ENCODE peak calls at places on chromosomes 5 and 9, in ten cellular contexts. W, G, P, T, B, E, Z, H, K and Q are unnamed samples. For H3K9me3, the result is how much of the 10 kb centered on the place peaks cover.

GRCh38 chr9:136533775-136534157 is 12.1 kb downstream of the NOTCH1 start:
- DNase-seq in W (peak), G (peak), P (peak), T (peak), B (peak), E (no peak), Z (no peak), H (no peak), K (no peak), Q (peak)

GRCh38 chr5:95861221-95861857 is 38.8 kb upstream of the GLRX start:
- DNase-seq in W (no peak), G (no peak), P (peak), T (no peak), B (no peak), E (peak), Z (peak), H (peak), K (peak), Q (no peak)

GRCh38 chr5:133440467-133441115 is 171.8 kb downstream of the FSTL4 start:
- DNase-seq in W (no peak), G (no peak), P (no peak), T (no peak), B (no peak), E (no peak), Z (no peak), H (no peak), K (no peak), Q (no peak)

GRCh38 chr5:35785601-35786085 is 71.0 kb upstream of the IL7R start:
- DNase-seq in W (no peak), G (no peak), P (peak), T (no peak), B (no peak), E (no peak), Z (peak), H (no peak), K (no peak), Q (no peak)

GRCh38 chr5:44935262-44935661 is 126.5 kb downstream of the MRPS30 start:
- DNase-seq in W (no peak), G (no peak), P (no peak), T (no peak), B (no peak), E (no peak), Z (peak), H (no peak), K (peak), Q (no peak)

GRCh38 chr9:94675008-94675841 is 35.9 kb upstream of the FBP1 start:
- DNase-seq in W (no peak), G (no peak), P (no peak), T (no peak), B (no peak), E (no peak), Z (no peak), H (no peak), K (peak), Q (no peak)

GRCh38 chr5:111810087-111810486 is 53.1 kb upstream of the NREP start:
- DNase-seq in W (no peak), G (no peak), P (no peak), T (no peak), B (no peak), E (no peak), Z (no peak), H (no peak), K (no peak), Q (no peak)

GRCh38 chr9:133334161-133334560 is 1.8 kb downstream of the SURF6 start:
- DNase-seq in W (no peak), G (no peak), P (peak), T (peak), B (no peak), E (no peak), Z (no peak), H (peak), K (no peak), Q (no peak)

GRCh38 chr5:11588803-11589202 is 315.4 kb downstream of the CTNND2 start:
- DNase-seq in W (no peak), G (no peak), P (no peak), T (no peak), B (no peak), E (no peak), Z (no peak), H (no peak), K (no peak), Q (no peak)

GRCh38 chr5:150036513-150036912 is 36.0 kb downstream of the HMGXB3 start:
- DNase-seq in W (no peak), G (no peak), P (no peak), T (no peak), B (no peak), E (peak), Z (peak), H (no peak), K (peak), Q (no peak)

GRCh38 chr9:89340332-89340731 is 22.0 kb downstream of the SECISBP2 start:
- DNase-seq in W (no peak), G (no peak), P (no peak), T (no peak), B (no peak), E (no peak), Z (no peak), H (no peak), K (no peak), Q (no peak)

GRCh38 chr5:50553560-50553984 is 112.5 kb upstream of the EMB start:
- DNase-seq in W (no peak), G (no peak), P (peak), T (no peak), B (no peak), E (no peak), Z (peak), H (no peak), K (no peak), Q (no peak)

GRCh38 chr9:10806873-10807272 is 194.1 kb upstream of the PTPRD start:
- DNase-seq in W (no peak), G (no peak), P (no peak), T (no peak), B (no peak), E (no peak), Z (no peak), H (no peak), K (no peak), Q (no peak)

GRCh38 chr5:68834486-68834885 is 259.3 kb upstream of the SLC30A5 start:
- DNase-seq in W (no peak), G (no peak), P (no peak), T (no peak), B (no peak), E (no peak), Z (peak), H (peak), K (no peak), Q (no peak)

GRCh38 chr9:126390923-126391322 is 64.3 kb downstream of the MVB12B start:
- DNase-seq in W (no peak), G (no peak), P (no peak), T (no peak), B (no peak), E (no peak), Z (no peak), H (no peak), K (no peak), Q (no peak)

GRCh38 chr9:137828527-137829259 is 48.9 kb upstream of the CACNA1B start:
- DNase-seq in W (no peak), G (no peak), P (no peak), T (no peak), B (no peak), E (no peak), Z (peak), H (no peak), K (peak), Q (no peak)

GRCh38 chr5:61933787-61934626 is 372.0 kb upstream of the KIF2A start:
- DNase-seq in W (no peak), G (no peak), P (no peak), T (no peak), B (no peak), E (peak), Z (peak), H (no peak), K (peak), Q (no peak)

GRCh38 chr9:130932220-130933069 is 6.6 kb downstream of the FIBCD1 start:
- DNase-seq in W (no peak), G (no peak), P (no peak), T (no peak), B (no peak), E (no peak), Z (no peak), H (no peak), K (peak), Q (no peak)

GRCh38 chr5:154708207-154708606 is 47.0 kb upstream of the LARP1 start:
- DNase-seq in W (no peak), G (no peak), P (no peak), T (no peak), B (no peak), E (no peak), Z (no peak), H (no peak), K (no peak), Q (no peak)

GRCh38 chr9:121249563-121249962 is 18.4 kb upstream of the GSN start:
- DNase-seq in W (no peak), G (no peak), P (no peak), T (peak), B (no peak), E (no peak), Z (no peak), H (no peak), K (no peak), Q (no peak)

GRCh38 chr9:135087489-135087791 is at the start of gene OLFM1:
- DNase-seq in W (no peak), G (no peak), P (peak), T (no peak), B (no peak), E (peak), Z (peak), H (peak), K (peak), Q (no peak)

GRCh38 chr5:132439521-132440206 is 50.9 kb downstream of the IRF1 start:
- DNase-seq in W (no peak), G (no peak), P (no peak), T (no peak), B (no peak), E (no peak), Z (peak), H (peak), K (peak), Q (no peak)

GRCh38 chr5:98365126-98365525 is 408.3 kb upstream of the RGMB start:
- DNase-seq in W (no peak), G (no peak), P (no peak), T (no peak), B (no peak), E (no peak), Z (no peak), H (no peak), K (peak), Q (no peak)

GRCh38 chr9:70924905-70925547 is 196.4 kb downstream of the TRPM3 start:
- DNase-seq in W (no peak), G (no peak), P (no peak), T (no peak), B (no peak), E (peak), Z (peak), H (no peak), K (peak), Q (no peak)

GRCh38 chr9:29129763-29130162 is 1556.5 kb upstream of the C9orf72 start:
- DNase-seq in W (no peak), G (no peak), P (no peak), T (no peak), B (no peak), E (no peak), Z (peak), H (no peak), K (no peak), Q (no peak)

GRCh38 chr5:152061095-152061494 is 136.4 kb upstream of the GLRA1 start:
- DNase-seq in W (no peak), G (no peak), P (no peak), T (no peak), B (no peak), E (no peak), Z (no peak), H (no peak), K (no peak), Q (no peak)

GRCh38 chr5:72256536-72256935 is 63.5 kb downstream of the MRPS27 start:
- DNase-seq in W (no peak), G (no peak), P (no peak), T (no peak), B (no peak), E (no peak), Z (no peak), H (no peak), K (no peak), Q (no peak)

GRCh38 chr5:43432486-43433365 is 20.5 kb upstream of the CCL28 start:
- DNase-seq in W (no peak), G (no peak), P (peak), T (no peak), B (no peak), E (peak), Z (peak), H (peak), K (peak), Q (no peak)

GRCh38 chr5:135387629-135387960 is 11.4 kb downstream of the MACROH2A1 start:
- DNase-seq in W (no peak), G (no peak), P (no peak), T (no peak), B (no peak), E (no peak), Z (peak), H (no peak), K (no peak), Q (no peak)

GRCh38 chr9:112203536-112203935 is 28.4 kb upstream of the SUSD1 start:
- DNase-seq in W (no peak), G (no peak), P (no peak), T (no peak), B (no peak), E (no peak), Z (peak), H (no peak), K (peak), Q (no peak)

GRCh38 chr9:90645721-90646120 is 3.1 kb upstream of the DIRAS2 start:
- DNase-seq in W (no peak), G (no peak), P (no peak), T (no peak), B (no peak), E (no peak), Z (no peak), H (no peak), K (no peak), Q (no peak)

GRCh38 chr5:112616812-112617547 is 120.7 kb upstream of the APC start:
- DNase-seq in W (no peak), G (no peak), P (no peak), T (no peak), B (no peak), E (no peak), Z (no peak), H (no peak), K (no peak), Q (no peak)

GRCh38 chr5:72246954-72247442 is 73.0 kb downstream of the MRPS27 start:
- DNase-seq in W (no peak), G (no peak), P (no peak), T (no peak), B (no peak), E (no peak), Z (peak), H (no peak), K (peak), Q (no peak)

GRCh38 chr5:130034872-130035271 is 130.6 kb downstream of the CHSY3 start:
- DNase-seq in W (no peak), G (no peak), P (no peak), T (no peak), B (no peak), E (no peak), Z (peak), H (no peak), K (peak), Q (no peak)

GRCh38 chr5:8340739-8341344 is 471.9 kb downstream of the MTRR start:
- DNase-seq in W (no peak), G (no peak), P (no peak), T (no peak), B (no peak), E (no peak), Z (peak), H (no peak), K (peak), Q (no peak)
- H3K9me3 ChIP-seq in W (under half), G (under half), P (under half), T (under half), B (under half), E (under half), Z (under half), H (under half), K (under half), Q (under half)

DNA sequence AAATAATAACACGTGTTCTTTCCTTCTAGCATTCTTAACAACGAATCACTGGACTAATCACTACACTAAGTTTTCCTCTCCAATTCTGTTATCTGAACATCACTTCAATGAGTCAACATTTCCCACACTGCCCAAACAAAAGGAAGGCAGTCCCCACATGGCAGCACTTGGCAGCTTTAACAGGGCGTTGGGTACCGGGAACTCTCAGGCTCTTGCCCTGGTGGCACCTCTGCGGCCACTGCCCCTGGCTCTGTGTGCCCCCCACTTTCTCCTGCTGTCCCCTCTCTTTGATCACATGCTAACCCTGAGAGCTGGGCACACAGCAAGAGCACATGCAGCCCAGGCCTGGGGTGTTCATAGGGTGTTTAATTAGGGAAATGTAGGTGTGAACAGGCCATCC is 15.7 kb downstream of the SLC6A3 start:
- DNase-seq in W (no peak), G (no peak), P (no peak), T (peak), B (no peak), E (no peak), Z (no peak), H (peak), K (no peak), Q (no peak)
- H3K9me3 ChIP-seq in W (under half), G (under half), P (under half), T (under half), B (under half), E (under half), Z (half or more), H (under half), K (under half), Q (under half)

GRCh38 chr5:478355-478981 is 35.5 kb downstream of the EXOC3 start:
- DNase-seq in W (no peak), G (no peak), P (no peak), T (no peak), B (no peak), E (no peak), Z (no peak), H (no peak), K (no peak), Q (no peak)

GRCh38 chr5:478982-479535 is 36.1 kb downstream of the EXOC3 start:
- DNase-seq in W (no peak), G (no peak), P (no peak), T (no peak), B (no peak), E (no peak), Z (no peak), H (no peak), K (no peak), Q (no peak)

GRCh38 chr5:477871-478270 is 34.9 kb downstream of the EXOC3 start:
- DNase-seq in W (no peak), G (no peak), P (no peak), T (no peak), B (no peak), E (no peak), Z (no peak), H (no peak), K (no peak), Q (no peak)

GRCh38 chr5:481347-481746 is 38.4 kb downstream of the EXOC3 start:
- DNase-seq in W (no peak), G (no peak), P (no peak), T (no peak), B (no peak), E (no peak), Z (no peak), H (no peak), K (no peak), Q (no peak)

DNA sequence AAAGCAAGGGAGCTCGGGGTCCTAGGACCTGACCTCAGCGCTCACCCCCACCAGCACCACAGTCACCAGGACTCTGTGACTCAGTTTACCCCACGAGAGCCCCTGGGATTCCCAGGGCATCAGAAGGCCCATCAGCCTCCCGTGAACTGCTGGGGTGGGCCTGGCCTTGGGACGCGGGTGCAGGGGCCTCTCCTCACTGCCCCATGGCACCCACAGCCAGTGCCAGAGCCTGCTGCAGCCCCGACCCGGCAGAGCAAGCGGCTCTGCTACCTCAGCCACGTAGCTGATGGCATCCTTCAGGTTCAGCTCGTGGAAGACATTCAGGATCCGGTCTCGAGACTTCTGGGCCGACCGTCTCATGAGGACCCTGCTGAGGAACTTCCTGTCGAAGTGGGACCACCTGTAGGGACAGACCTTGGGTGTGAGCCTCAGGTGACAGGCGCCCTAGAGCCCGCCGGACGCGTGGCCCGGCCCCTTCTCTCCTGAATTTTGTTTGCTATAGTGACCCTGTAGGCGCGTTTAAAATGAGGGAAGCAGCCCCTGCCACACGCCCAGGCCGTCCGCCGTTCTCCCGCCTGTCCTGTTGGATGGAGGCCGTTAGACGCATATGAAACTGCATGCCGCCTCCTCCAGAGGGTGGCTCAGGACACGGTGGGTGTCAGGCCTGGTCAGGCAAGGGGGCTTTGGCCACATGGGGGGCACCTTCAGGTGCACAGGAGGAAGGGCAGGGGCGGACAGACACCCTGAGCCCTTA is 36.8 kb downstream of the EXOC3 start:
- DNase-seq in W (no peak), G (no peak), P (no peak), T (no peak), B (no peak), E (no peak), Z (no peak), H (no peak), K (no peak), Q (no peak)
- H3K9me3 ChIP-seq in W (under half), G (under half), P (under half), T (under half), B (under half), E (under half), Z (under half), H (under half), K (under half), Q (under half)

GRCh38 chr5:88694087-88694703 is 188.8 kb downstream of the MEF2C start:
- DNase-seq in W (no peak), G (no peak), P (no peak), T (peak), B (no peak), E (no peak), Z (no peak), H (no peak), K (no peak), Q (no peak)

GRCh38 chr5:88692979-88693932 is 189.7 kb downstream of the MEF2C start:
- DNase-seq in W (no peak), G (no peak), P (no peak), T (peak), B (no peak), E (no peak), Z (no peak), H (no peak), K (no peak), Q (no peak)

GRCh38 chr5:88689662-88690351 is 193.2 kb downstream of the MEF2C start:
- DNase-seq in W (no peak), G (no peak), P (no peak), T (no peak), B (no peak), E (no peak), Z (peak), H (no peak), K (no peak), Q (no peak)

GRCh38 chr5:88690619-88691560 is 192.1 kb downstream of the MEF2C start:
- DNase-seq in W (peak), G (peak), P (peak), T (peak), B (peak), E (peak), Z (peak), H (no peak), K (peak), Q (peak)

DNA sequence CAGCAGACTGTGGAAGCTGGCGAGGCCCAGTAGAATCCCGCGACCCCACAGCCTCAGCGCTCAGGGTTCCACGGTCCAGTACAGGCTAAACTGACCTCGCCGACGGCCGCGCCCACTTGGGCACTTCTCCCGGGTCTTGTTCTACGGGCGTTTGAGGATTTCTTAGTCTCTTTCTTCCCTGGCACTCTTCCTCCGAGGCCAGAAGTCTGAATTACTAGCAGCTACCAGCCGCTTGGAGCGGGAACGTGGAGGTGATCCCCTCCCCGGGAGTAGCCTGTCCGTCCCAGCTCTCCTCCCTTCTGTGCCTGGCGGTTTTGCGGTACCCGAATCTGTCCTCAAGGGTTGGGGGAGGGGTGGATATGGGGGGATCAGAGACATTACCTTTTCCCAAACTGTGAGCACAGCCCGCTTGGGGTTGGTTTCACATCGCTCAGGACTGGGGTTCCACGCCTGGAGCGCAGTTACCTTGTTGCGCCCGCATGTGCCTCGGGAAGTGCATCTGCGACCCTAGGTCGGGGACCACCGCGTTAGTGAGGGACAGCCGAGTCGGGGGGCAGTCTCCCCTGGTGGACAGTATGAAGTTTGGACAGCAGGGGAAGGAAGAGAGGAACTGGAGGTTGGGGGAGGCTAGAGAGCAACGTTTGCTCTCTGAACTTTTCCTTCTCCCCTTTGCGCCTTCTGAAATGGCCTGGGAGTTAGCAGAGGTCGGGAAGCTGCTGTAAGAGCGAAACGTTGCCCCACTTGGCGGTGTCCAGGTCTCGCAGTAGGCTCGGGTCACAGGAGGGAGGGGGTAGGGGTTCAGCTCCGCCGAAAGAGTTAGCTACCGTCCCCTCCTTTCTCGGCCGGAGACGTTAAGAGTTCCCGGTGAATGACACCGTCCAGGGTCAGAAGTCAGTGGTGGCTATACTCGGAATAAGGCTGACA is 190.8 kb downstream of the MEF2C start:
- DNase-seq in W (no peak), G (no peak), P (no peak), T (peak), B (no peak), E (no peak), Z (no peak), H (no peak), K (no peak), Q (no peak)
- H3K9me3 ChIP-seq in W (under half), G (under half), P (under half), T (under half), B (under half), E (under half), Z (under half), H (under half), K (under half), Q (under half)